ENCODE peak calls at places on chromosomes 16 and 17, in nine cellular contexts. C, O, F, K, P, A, E, G and V are unnamed samples.

GRCh38 chr17:68649324-68649723 is 48.2 kb upstream of the FAM20A start:
- DNase-seq in C (no peak), O (no peak), F (no peak), K (no peak), P (no peak), A (no peak), E (no peak), G (no peak), V (no peak)

GRCh38 chr17:36127199-36127881 is 23.7 kb downstream of the CCL4 start:
- DNase-seq in C (peak), O (no peak), F (no peak), K (no peak), P (no peak), A (no peak), E (no peak), G (no peak), V (no peak)

GRCh38 chr17:27975146-27976011 is 67.1 kb upstream of the NLK start:
- DNase-seq in C (no peak), O (no peak), F (peak), K (peak), P (no peak), A (peak), E (peak), G (no peak), V (peak)

GRCh38 chr17:6462692-6463091 is 18.4 kb downstream of the PIMREG start:
- DNase-seq in C (no peak), O (no peak), F (no peak), K (no peak), P (no peak), A (no peak), E (no peak), G (no peak), V (no peak)

GRCh38 chr17:12118617-12119016 is 97.9 kb downstream of the MAP2K4 start:
- DNase-seq in C (no peak), O (no peak), F (peak), K (peak), P (no peak), A (no peak), E (peak), G (no peak), V (peak)

GRCh38 chr17:40582328-40582901 is 17.1 kb upstream of the CCR7 start:
- DNase-seq in C (peak), O (no peak), F (no peak), K (no peak), P (no peak), A (no peak), E (no peak), G (no peak), V (peak)

GRCh38 chr17:75983501-75984181 is 4.6 kb downstream of the TEN1 start:
- DNase-seq in C (no peak), O (peak), F (no peak), K (peak), P (no peak), A (peak), E (no peak), G (no peak), V (peak)

GRCh38 chr16:17448640-17449638 is 21.8 kb downstream of the XYLT1 start:
- DNase-seq in C (no peak), O (no peak), F (no peak), K (no peak), P (no peak), A (no peak), E (no peak), G (no peak), V (no peak)

GRCh38 chr17:2335726-2336214 is 487 bp downstream of the TSR1 start:
- DNase-seq in C (no peak), O (no peak), F (no peak), K (peak), P (peak), A (no peak), E (no peak), G (no peak), V (no peak)

GRCh38 chr17:43832168-43832975 is 574 bp downstream of the MPP3 start:
- DNase-seq in C (no peak), O (no peak), F (peak), K (peak), P (peak), A (peak), E (peak), G (no peak), V (peak)

GRCh38 chr17:58161566-58161965 is 5.2 kb upstream of the OR4D2 start:
- DNase-seq in C (no peak), O (no peak), F (no peak), K (no peak), P (no peak), A (no peak), E (no peak), G (no peak), V (no peak)

GRCh38 chr16:30567160-30567990 is 4.1 kb downstream of the ZNF688 start:
- DNase-seq in C (no peak), O (no peak), F (peak), K (no peak), P (no peak), A (no peak), E (peak), G (no peak), V (peak)

GRCh38 chr16:6267682-6268081 is 1065.0 kb upstream of the RBFOX1 start:
- DNase-seq in C (peak), O (no peak), F (no peak), K (no peak), P (no peak), A (no peak), E (no peak), G (no peak), V (no peak)

GRCh38 chr16:68739964-68740627 is 3.0 kb downstream of the CDH1 start:
- DNase-seq in C (no peak), O (no peak), F (no peak), K (no peak), P (no peak), A (no peak), E (no peak), G (no peak), V (peak)

DNA sequence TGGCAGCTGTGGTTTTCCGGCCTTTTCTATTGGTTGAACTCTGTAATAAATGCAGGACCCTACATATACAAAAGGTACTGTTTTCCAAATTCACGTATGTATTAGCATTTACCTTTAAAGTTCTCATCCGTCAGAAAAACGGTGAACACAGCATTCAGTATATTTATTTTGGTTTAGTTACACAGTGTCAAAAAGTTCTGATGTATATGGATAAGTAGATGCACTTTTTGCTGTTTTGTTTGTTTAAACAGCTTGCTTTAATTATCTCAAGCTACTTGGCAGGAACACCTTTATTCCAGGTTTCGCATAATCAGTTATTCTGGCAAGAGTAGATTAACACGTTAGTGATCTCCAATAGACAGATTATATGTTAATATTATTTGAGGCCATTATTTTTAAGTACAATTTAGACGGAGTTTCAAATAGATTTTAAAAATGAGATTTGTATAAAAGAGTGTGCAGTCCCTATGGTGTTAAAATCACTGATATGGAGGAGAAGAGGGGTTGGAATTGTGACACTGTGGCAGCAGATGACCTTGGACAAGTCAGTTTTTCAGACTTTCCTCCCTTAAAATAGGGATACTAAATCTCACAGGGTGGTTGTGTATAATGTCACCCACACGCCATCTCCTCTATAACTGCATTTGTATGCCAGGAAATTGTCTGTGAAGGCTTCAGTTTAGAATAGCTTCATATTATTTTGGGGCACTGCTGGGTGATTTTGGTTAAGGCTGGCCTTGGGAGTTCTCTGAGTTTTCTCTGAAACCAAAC is 2.1 kb downstream of the HERPUD1 start:
- DNase-seq in C (no peak), O (no peak), F (no peak), K (no peak), P (no peak), A (no peak), E (no peak), G (no peak), V (no peak)
- H3K9ac ChIP-seq in C (peak), O (no peak), F (peak), K (peak), P (peak), A (peak), E (peak), G (no peak), V (peak)

DNA sequence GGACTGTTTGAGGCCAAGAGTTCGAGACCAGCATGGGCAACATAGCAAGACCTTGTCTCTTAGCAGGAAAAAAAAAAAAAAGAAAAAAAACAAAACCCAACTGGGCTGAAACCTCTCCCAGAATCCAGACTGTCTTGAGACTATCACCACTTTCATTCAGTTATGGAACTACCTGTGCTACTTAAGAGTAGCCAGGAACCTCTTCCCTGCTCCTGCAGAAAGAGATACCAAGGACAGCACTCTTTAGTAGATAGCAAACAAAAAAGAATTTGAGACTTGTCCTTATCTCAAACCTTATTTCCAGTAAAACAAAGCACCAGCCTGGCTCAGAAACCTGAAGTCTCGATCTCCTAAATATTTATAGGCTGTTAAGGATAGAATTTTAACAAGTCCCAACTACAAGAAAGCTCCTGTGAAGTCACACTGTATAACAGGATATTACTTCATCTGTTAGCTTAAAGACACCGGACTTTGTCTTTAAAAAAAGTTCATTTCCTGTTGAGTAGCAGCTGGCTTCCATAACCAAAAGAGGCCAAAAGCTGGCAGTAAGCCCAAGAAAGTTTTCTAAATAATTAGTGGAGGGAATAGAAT is 5.1 kb downstream of the CDR2 start:
- DNase-seq in C (peak), O (no peak), F (peak), K (peak), P (peak), A (no peak), E (peak), G (no peak), V (no peak)
- H3K9ac ChIP-seq in C (no peak), O (no peak), F (no peak), K (peak), P (no peak), A (no peak), E (no peak), G (no peak), V (peak)

DNA sequence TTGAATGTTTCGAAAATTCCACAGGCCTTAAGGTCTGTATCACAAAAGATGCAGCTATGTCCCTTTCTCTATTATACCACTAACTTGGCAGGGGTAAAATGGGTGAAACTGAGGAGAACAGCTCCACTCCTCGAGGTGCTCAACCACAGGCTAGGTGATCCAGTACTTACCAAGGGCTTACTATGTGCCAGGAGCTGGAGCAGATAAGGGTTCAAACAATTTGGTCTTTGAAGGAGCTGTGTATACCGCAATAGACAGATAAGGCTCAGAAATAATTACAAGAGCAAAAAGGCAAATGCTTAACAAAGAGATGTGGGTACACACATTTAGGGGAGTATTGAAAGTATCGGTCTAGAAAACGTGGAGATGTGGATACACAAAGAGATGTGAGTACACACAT is 1.5 kb downstream of the XPO6 start:
- DNase-seq in C (no peak), O (no peak), F (no peak), K (no peak), P (no peak), A (no peak), E (no peak), G (no peak), V (no peak)
- H3K9ac ChIP-seq in C (peak), O (no peak), F (peak), K (peak), P (peak), A (peak), E (peak), G (no peak), V (peak)

DNA sequence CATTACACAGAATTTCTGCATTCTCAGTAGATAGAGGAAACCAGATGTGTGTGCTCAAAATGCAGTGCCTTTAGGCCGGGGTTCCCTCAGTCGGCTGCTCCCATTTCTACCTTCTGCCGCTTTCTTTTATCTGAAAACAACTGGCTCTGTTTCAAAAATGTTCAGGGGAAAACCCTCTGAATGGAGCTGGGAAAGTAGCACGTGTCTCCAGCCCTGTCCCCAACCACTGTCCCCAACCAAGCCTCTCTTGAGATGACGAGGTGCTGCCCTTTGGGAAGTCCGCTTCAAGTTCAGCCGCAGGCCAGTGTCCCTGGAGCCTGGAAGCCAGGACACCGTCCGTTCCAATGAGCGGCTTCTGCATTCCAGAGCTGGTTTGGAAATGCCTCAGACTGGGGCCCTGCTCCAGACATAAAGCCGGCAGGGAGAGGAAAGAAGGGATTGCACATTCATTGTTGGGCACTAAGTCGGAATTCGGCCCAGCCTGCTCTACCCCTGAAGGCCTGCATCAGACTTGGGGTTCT is 111.2 kb downstream of the BANP start:
- DNase-seq in C (no peak), O (no peak), F (no peak), K (peak), P (peak), A (peak), E (peak), G (peak), V (no peak)
- H3K9ac ChIP-seq in C (no peak), O (no peak), F (no peak), K (peak), P (peak), A (peak), E (peak), G (no peak), V (no peak)

GRCh38 chr16:67516296-67517177 is 12.1 kb upstream of the RIPOR1 start:
- DNase-seq in C (no peak), O (no peak), F (peak), K (peak), P (peak), A (peak), E (peak), G (no peak), V (no peak)
- H3K9ac ChIP-seq in C (peak), O (peak), F (no peak), K (peak), P (peak), A (peak), E (no peak), G (no peak), V (no peak)

DNA sequence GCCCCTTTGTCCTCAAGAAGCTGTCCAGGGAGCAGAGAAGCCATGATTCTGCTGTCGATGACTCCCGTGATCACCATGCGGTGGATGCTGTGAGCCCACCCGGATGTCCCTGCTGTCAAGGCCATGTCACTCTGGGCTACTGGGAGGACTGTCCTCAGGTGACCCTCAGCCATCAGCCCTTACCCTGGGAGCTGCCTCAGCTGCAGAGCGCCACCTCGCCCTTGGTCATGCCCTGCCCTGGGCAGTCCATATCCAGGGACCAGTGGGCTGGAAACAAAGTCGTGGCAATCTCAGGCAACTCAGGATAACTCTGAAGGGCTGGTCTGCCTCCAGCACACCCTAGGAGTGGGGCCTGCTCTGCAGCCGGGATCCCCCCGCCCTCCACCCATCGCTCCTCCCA is 63.6 kb downstream of the CACNG5 start:
- DNase-seq in C (no peak), O (no peak), F (no peak), K (no peak), P (no peak), A (no peak), E (no peak), G (no peak), V (no peak)
- H3K9ac ChIP-seq in C (no peak), O (no peak), F (no peak), K (no peak), P (no peak), A (no peak), E (no peak), G (no peak), V (no peak)

DNA sequence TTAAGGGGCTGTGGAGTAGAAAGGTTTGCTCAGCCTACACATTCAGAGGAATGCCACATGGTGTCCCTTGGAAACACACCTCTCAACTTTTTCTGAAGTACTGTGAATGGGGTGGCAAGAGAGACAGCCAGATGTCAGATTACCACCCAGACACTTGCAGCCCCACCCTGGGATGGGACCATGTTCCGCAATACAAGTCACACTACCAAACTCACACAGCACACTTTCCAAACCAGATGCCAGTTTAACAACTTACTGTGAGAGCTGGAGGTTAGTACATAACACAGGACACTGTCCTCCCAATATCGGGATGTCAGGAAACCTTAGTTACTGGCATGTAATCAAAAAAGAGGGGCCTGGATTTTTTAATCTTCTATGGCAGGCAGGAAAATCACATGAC is 7.9 kb downstream of the USP7 start:
- DNase-seq in C (no peak), O (no peak), F (no peak), K (peak), P (no peak), A (no peak), E (no peak), G (no peak), V (no peak)
- H3K9ac ChIP-seq in C (no peak), O (no peak), F (no peak), K (peak), P (no peak), A (no peak), E (no peak), G (no peak), V (no peak)

DNA sequence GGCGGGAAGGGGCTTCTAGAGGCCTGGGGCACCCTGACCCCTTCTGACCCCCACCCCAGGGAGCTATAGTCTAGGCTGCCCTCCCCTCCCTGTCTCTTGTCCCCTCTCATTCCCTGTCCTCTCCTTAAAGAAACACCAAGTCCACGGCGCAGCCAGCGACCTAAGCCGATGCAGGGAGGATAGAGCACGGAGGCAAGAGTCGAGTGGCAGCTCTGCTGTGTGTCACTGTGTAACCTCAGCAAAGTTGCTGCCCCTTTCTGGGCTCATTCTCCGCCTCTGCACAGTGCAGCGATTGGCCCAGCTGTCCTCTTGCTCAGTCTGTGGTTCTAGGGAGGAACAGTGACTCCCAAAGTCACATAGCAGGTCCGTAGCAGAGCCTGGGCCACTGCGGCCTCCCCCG is 36.5 kb upstream of the SBK1 start:
- DNase-seq in C (no peak), O (no peak), F (no peak), K (no peak), P (no peak), A (no peak), E (no peak), G (no peak), V (no peak)
- H3K9ac ChIP-seq in C (no peak), O (no peak), F (no peak), K (no peak), P (no peak), A (no peak), E (no peak), G (no peak), V (no peak)